ENCODE peak calls at places on chromosomes 6 and 20, in eight cellular contexts. Q, R, J, W, N, M, L and P are unnamed samples.
A peak's percentile ranks its signal among the peaks of the same experiment; 100 is the strongest.

GRCh38 chr20:44026932-44027685 is 112.5 kb downstream of the TOX2 start:
- DNase-seq in M (no peak), J (no peak), L (no peak), N (peak; percentile 41), R (no peak), W (no peak), Q (no peak), P (no peak)

GRCh38 chr20:8210749-8211148 is 78.7 kb downstream of the PLCB1 start:
- DNase-seq in W (no peak), J (no peak), M (no peak), N (no peak), Q (no peak), L (no peak), R (no peak), P (no peak)

GRCh38 chr20:48440916-48441315 is 386.9 kb downstream of the PREX1 start:
- DNase-seq in Q (no peak), M (no peak), W (no peak), N (no peak), J (no peak), R (no peak), L (no peak), P (no peak)

GRCh38 chr6:134193536-134194521 is 124.1 kb downstream of the SGK1 start:
- DNase-seq in N (no peak), R (no peak), J (no peak), M (no peak), L (no peak), W (no peak), Q (no peak), P (no peak)

GRCh38 chr6:34476462-34476861 is 10.6 kb downstream of the PACSIN1 start:
- DNase-seq in R (no peak), J (no peak), W (no peak), L (no peak), Q (no peak), M (no peak), N (no peak), P (no peak)

GRCh38 chr6:168532070-168532469 is 91.1 kb downstream of the SMOC2 start:
- DNase-seq in W (no peak), Q (no peak), J (no peak), N (no peak), M (no peak), R (no peak), L (no peak), P (no peak)

GRCh38 chr6:21003780-21004541 is 469.7 kb downstream of the CDKAL1 start:
- DNase-seq in W (no peak), M (no peak), R (no peak), Q (no peak), J (no peak), N (no peak), L (no peak), P (no peak)

GRCh38 chr6:2970034-2970685 is 1.2 kb downstream of the SERPINB6 start:
- DNase-seq in N (no peak), J (no peak), W (no peak), L (no peak), M (no peak), R (no peak), Q (no peak), P (no peak)

GRCh38 chr20:10090588-10091166 is 55.9 kb downstream of the ANKEF1 start:
- DNase-seq in R (no peak), Q (peak; percentile 49), M (peak; percentile 61), L (no peak), N (no peak), W (peak; percentile 39), J (no peak), P (peak; percentile 53)